ENCODE peak calls at places on chromosomes 16 and 17, in seven cellular contexts. One of them, this sample, is unnamed.
A peak's percentile ranks its signal among the peaks of the same experiment; 100 is the strongest.

GRCh38 chr16:67470314-67470713 is 10.6 kb downstream of the ATP6V0D1 start:
- DNase-seq in MM.1S: no peak
- DNase-seq in thoracic aorta: no peak
- DNase-seq in keratinocyte: no peak
- DNase-seq in adipocyte: no peak
- DNase-seq in effector memory CD4-positive, alpha-beta T cell: no peak
- DNase-seq in mucosa of descending colon: no peak
- DNase-seq in this sample: peak; percentile 32

GRCh38 chr16:3214904-3215600 is 19.9 kb downstream of the ZNF200 start:
- DNase-seq in thoracic aorta: no peak
- DNase-seq in mucosa of descending colon: no peak
- DNase-seq in adipocyte: no peak
- DNase-seq in effector memory CD4-positive, alpha-beta T cell: peak; percentile 11
- DNase-seq in MM.1S: peak; percentile 57
- DNase-seq in keratinocyte: no peak
- DNase-seq in this sample: no peak

GRCh38 chr16:14486520-14487303 is 143.3 kb downstream of the PARN start:
- DNase-seq in mucosa of descending colon: no peak
- DNase-seq in thoracic aorta: peak; percentile 76
- DNase-seq in effector memory CD4-positive, alpha-beta T cell: no peak
- DNase-seq in MM.1S: no peak
- DNase-seq in adipocyte: peak; percentile 95
- DNase-seq in keratinocyte: peak; percentile 53
- DNase-seq in this sample: peak; percentile 88

GRCh38 chr16:4261557-4262172 is 11.2 kb downstream of the TFAP4 start:
- DNase-seq in MM.1S: no peak
- DNase-seq in mucosa of descending colon: peak; percentile 58
- DNase-seq in effector memory CD4-positive, alpha-beta T cell: no peak
- DNase-seq in adipocyte: no peak
- DNase-seq in thoracic aorta: no peak
- DNase-seq in keratinocyte: no peak
- DNase-seq in this sample: peak; percentile 36

GRCh38 chr16:12535535-12536411 is 267.9 kb downstream of the CPPED1 start:
- DNase-seq in adipocyte: no peak
- DNase-seq in MM.1S: no peak
- DNase-seq in effector memory CD4-positive, alpha-beta T cell: no peak
- DNase-seq in thoracic aorta: no peak
- DNase-seq in mucosa of descending colon: no peak
- DNase-seq in keratinocyte: no peak
- DNase-seq in this sample: no peak

GRCh38 chr17:3913531-3914318 is 2.5 kb downstream of the P2RX1 start:
- DNase-seq in keratinocyte: no peak
- DNase-seq in adipocyte: peak; percentile 85
- DNase-seq in thoracic aorta: no peak
- DNase-seq in mucosa of descending colon: peak; percentile 90
- DNase-seq in effector memory CD4-positive, alpha-beta T cell: peak; percentile 69
- DNase-seq in MM.1S: peak; percentile 83
- DNase-seq in this sample: peak; percentile 82

GRCh38 chr16:27729516-27730304 is 179.8 kb downstream of the KATNIP start:
- DNase-seq in adipocyte: no peak
- DNase-seq in thoracic aorta: no peak
- DNase-seq in MM.1S: no peak
- DNase-seq in effector memory CD4-positive, alpha-beta T cell: no peak
- DNase-seq in keratinocyte: no peak
- DNase-seq in mucosa of descending colon: no peak
- DNase-seq in this sample: no peak

GRCh38 chr16:74035816-74036215 is 260.8 kb upstream of the PSMD7 start:
- DNase-seq in thoracic aorta: no peak
- DNase-seq in mucosa of descending colon: no peak
- DNase-seq in adipocyte: no peak
- DNase-seq in effector memory CD4-positive, alpha-beta T cell: no peak
- DNase-seq in keratinocyte: no peak
- DNase-seq in MM.1S: no peak
- DNase-seq in this sample: no peak

GRCh38 chr16:29146266-29146665 is 161.4 kb downstream of the LAT start:
- DNase-seq in keratinocyte: no peak
- DNase-seq in adipocyte: no peak
- DNase-seq in mucosa of descending colon: no peak
- DNase-seq in effector memory CD4-positive, alpha-beta T cell: no peak
- DNase-seq in thoracic aorta: no peak
- DNase-seq in MM.1S: no peak
- DNase-seq in this sample: no peak

GRCh38 chr17:14337596-14338079 is 36.8 kb downstream of the HS3ST3B1 start:
- DNase-seq in effector memory CD4-positive, alpha-beta T cell: no peak
- DNase-seq in adipocyte: no peak
- DNase-seq in thoracic aorta: no peak
- DNase-seq in MM.1S: no peak
- DNase-seq in mucosa of descending colon: no peak
- DNase-seq in keratinocyte: no peak
- DNase-seq in this sample: no peak

GRCh38 chr16:48536600-48537200 is 73.3 kb downstream of the N4BP1 start:
- DNase-seq in keratinocyte: no peak
- DNase-seq in thoracic aorta: no peak
- DNase-seq in adipocyte: no peak
- DNase-seq in mucosa of descending colon: no peak
- DNase-seq in effector memory CD4-positive, alpha-beta T cell: no peak
- DNase-seq in MM.1S: no peak
- DNase-seq in this sample: no peak

GRCh38 chr17:13995856-13996635 is 73.3 kb upstream of the COX10 start:
- DNase-seq in keratinocyte: no peak
- DNase-seq in MM.1S: no peak
- DNase-seq in adipocyte: peak; percentile 9
- DNase-seq in mucosa of descending colon: no peak
- DNase-seq in thoracic aorta: no peak
- DNase-seq in effector memory CD4-positive, alpha-beta T cell: no peak
- DNase-seq in this sample: no peak

GRCh38 chr17:72687941-72688340 is 404.5 kb downstream of the SLC39A11 start:
- DNase-seq in adipocyte: no peak
- DNase-seq in effector memory CD4-positive, alpha-beta T cell: no peak
- DNase-seq in keratinocyte: no peak
- DNase-seq in MM.1S: no peak
- DNase-seq in mucosa of descending colon: no peak
- DNase-seq in thoracic aorta: no peak
- DNase-seq in this sample: no peak

GRCh38 chr17:47694018-47694817 is at the start of gene TBKBP1:
- DNase-seq in mucosa of descending colon: peak; percentile 74
- DNase-seq in effector memory CD4-positive, alpha-beta T cell: peak; percentile 37
- DNase-seq in adipocyte: peak; percentile 81
- DNase-seq in keratinocyte: no peak
- DNase-seq in thoracic aorta: no peak
- DNase-seq in MM.1S: no peak
- DNase-seq in this sample: peak; percentile 26

GRCh38 chr16:15996432-15997109 is 47.2 kb downstream of the ABCC1 start:
- DNase-seq in effector memory CD4-positive, alpha-beta T cell: no peak
- DNase-seq in keratinocyte: no peak
- DNase-seq in mucosa of descending colon: no peak
- DNase-seq in adipocyte: peak; percentile 71
- DNase-seq in MM.1S: no peak
- DNase-seq in thoracic aorta: no peak
- DNase-seq in this sample: peak; percentile 32

GRCh38 chr17:5975651-5976050 is 94.5 kb upstream of the WSCD1 start:
- DNase-seq in thoracic aorta: no peak
- DNase-seq in mucosa of descending colon: no peak
- DNase-seq in adipocyte: no peak
- DNase-seq in effector memory CD4-positive, alpha-beta T cell: no peak
- DNase-seq in keratinocyte: no peak
- DNase-seq in MM.1S: no peak
- DNase-seq in this sample: no peak

GRCh38 chr17:67095803-67096202 is 51.4 kb downstream of the CACNG1 start:
- DNase-seq in mucosa of descending colon: no peak
- DNase-seq in keratinocyte: no peak
- DNase-seq in effector memory CD4-positive, alpha-beta T cell: no peak
- DNase-seq in thoracic aorta: no peak
- DNase-seq in MM.1S: no peak
- DNase-seq in adipocyte: no peak
- DNase-seq in this sample: no peak

GRCh38 chr17:10103712-10104111 is 94.7 kb downstream of the GAS7 start:
- DNase-seq in keratinocyte: no peak
- DNase-seq in thoracic aorta: no peak
- DNase-seq in mucosa of descending colon: no peak
- DNase-seq in MM.1S: no peak
- DNase-seq in adipocyte: no peak
- DNase-seq in effector memory CD4-positive, alpha-beta T cell: no peak
- DNase-seq in this sample: no peak
- H3K4me1 ChIP-seq in keratinocyte: peaks cover 12% of the 10 kb centered on the region
- H3K4me1 ChIP-seq in thoracic aorta: no peaks in the 10 kb centered on the region
- H3K4me1 ChIP-seq in mucosa of descending colon: no peaks in the 10 kb centered on the region
- H3K4me1 ChIP-seq in MM.1S: no peaks in the 10 kb centered on the region
- H3K4me1 ChIP-seq in adipocyte: peaks cover 23% of the 10 kb centered on the region
- H3K4me1 ChIP-seq in effector memory CD4-positive, alpha-beta T cell: no peaks in the 10 kb centered on the region
- H3K4me1 ChIP-seq in this sample: no peaks in the 10 kb centered on the region

DNA sequence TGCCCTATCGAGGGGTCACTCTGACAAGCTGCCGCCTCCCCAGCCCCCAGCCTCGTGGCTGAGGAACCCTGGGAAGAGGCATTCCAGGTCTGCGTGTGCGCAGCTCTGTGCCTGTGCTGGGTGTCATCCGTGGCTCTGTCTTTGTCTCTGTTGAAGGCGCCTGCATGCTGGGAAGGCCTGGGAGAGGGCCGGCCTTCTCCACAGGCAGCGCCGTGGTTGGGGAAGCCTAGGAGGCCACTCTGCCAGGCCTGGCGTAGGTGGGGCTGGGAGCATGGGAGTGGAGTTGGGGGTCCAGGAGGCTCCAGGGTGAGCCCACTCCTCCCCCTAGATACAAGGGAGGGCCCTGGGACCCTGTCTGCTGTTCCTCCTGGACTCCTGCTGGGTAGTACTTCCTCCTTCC is 3.3 kb downstream of the NHERF2 start:
- DNase-seq in MM.1S: no peak
- DNase-seq in mucosa of descending colon: no peak
- DNase-seq in keratinocyte: no peak
- DNase-seq in thoracic aorta: no peak
- DNase-seq in effector memory CD4-positive, alpha-beta T cell: no peak
- DNase-seq in adipocyte: no peak
- DNase-seq in this sample: no peak
- H3K4me1 ChIP-seq in MM.1S: peaks cover 4% of the 10 kb centered on the region
- H3K4me1 ChIP-seq in mucosa of descending colon: peaks cover 10% of the 10 kb centered on the region
- H3K4me1 ChIP-seq in keratinocyte: peaks cover 15% of the 10 kb centered on the region
- H3K4me1 ChIP-seq in thoracic aorta: peaks cover 61% of the 10 kb centered on the region
- H3K4me1 ChIP-seq in effector memory CD4-positive, alpha-beta T cell: peaks cover 7% of the 10 kb centered on the region
- H3K4me1 ChIP-seq in adipocyte: peaks cover 27% of the 10 kb centered on the region
- H3K4me1 ChIP-seq in this sample: no peaks in the 10 kb centered on the region

DNA sequence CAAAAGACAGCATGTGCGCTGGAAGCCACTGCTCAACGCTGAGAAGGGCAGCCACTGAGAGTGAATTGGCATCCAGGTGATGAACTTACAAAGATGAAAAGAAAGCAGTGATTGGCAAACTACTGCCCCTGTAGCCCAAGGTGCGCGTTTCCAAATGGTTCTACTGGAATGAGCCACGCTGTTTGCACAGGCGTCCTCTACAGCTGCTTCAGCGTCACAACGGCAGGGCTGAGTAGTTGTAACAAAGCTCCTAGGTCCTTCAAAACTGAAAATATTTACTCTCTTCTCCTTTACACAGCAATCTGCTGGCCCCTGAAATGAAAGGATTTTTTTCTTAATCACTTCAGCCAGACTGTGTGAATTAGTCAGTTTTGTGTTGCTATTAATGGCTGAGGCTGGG is 107.3 kb upstream of the FOXF1 start:
- DNase-seq in thoracic aorta: no peak
- DNase-seq in keratinocyte: no peak
- DNase-seq in MM.1S: no peak
- DNase-seq in effector memory CD4-positive, alpha-beta T cell: no peak
- DNase-seq in mucosa of descending colon: no peak
- DNase-seq in adipocyte: no peak
- DNase-seq in this sample: no peak
- H3K4me1 ChIP-seq in thoracic aorta: no peaks in the 10 kb centered on the region
- H3K4me1 ChIP-seq in keratinocyte: no peaks in the 10 kb centered on the region
- H3K4me1 ChIP-seq in MM.1S: no peaks in the 10 kb centered on the region
- H3K4me1 ChIP-seq in effector memory CD4-positive, alpha-beta T cell: no peaks in the 10 kb centered on the region
- H3K4me1 ChIP-seq in mucosa of descending colon: no peaks in the 10 kb centered on the region
- H3K4me1 ChIP-seq in adipocyte: no peaks in the 10 kb centered on the region
- H3K4me1 ChIP-seq in this sample: no peaks in the 10 kb centered on the region

DNA sequence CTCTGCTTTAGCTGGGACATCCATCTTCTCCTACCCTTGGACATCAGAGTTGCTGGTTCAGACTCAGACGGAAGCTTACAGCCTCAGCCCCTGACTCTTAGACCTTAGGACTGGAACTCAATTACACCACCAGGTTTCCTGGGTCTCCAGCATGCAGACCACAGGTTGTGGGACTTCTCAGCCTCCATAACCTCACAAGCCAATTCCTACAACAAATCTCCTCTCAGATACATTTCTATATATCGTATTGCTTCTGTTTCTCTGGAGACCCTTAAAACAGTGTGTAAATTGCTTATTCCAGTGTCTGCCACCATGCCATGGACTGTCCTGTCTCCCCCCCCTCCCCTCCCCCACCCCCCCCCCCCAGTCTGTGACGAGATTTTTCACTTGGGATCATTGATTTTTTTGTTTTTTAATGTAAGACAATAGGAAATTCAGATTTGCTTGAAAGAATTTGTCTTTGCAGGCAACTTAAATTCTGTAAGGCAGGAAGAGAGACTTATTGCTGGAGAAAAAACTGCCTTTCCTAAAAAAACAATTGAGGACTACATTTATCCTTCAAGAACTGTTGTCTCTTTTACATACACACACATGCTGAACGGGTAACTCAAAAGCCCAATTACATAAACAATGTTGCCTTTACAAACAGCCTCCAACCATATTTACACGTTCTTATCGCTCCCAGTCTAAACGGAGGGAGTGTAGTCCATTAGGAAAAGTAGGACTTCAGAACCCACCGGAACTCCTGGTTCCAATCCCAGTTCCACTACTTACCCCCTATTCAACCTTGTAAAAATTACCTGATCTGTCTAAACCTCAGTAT is 39.9 kb downstream of the TEKT5 start:
- DNase-seq in effector memory CD4-positive, alpha-beta T cell: no peak
- DNase-seq in mucosa of descending colon: no peak
- DNase-seq in thoracic aorta: no peak
- DNase-seq in MM.1S: no peak
- DNase-seq in keratinocyte: no peak
- DNase-seq in adipocyte: no peak
- DNase-seq in this sample: no peak
- H3K4me1 ChIP-seq in effector memory CD4-positive, alpha-beta T cell: no peaks in the 10 kb centered on the region
- H3K4me1 ChIP-seq in mucosa of descending colon: peaks cover 5% of the 10 kb centered on the region
- H3K4me1 ChIP-seq in thoracic aorta: no peaks in the 10 kb centered on the region
- H3K4me1 ChIP-seq in MM.1S: no peaks in the 10 kb centered on the region
- H3K4me1 ChIP-seq in keratinocyte: peaks cover 13% of the 10 kb centered on the region
- H3K4me1 ChIP-seq in adipocyte: peaks cover 3% of the 10 kb centered on the region
- H3K4me1 ChIP-seq in this sample: no peaks in the 10 kb centered on the region

GRCh38 chr17:7010523-7010922 is 1.9 kb upstream of the RNASEK start:
- DNase-seq in keratinocyte: no peak
- DNase-seq in effector memory CD4-positive, alpha-beta T cell: no peak
- DNase-seq in thoracic aorta: no peak
- DNase-seq in mucosa of descending colon: no peak
- DNase-seq in adipocyte: no peak
- DNase-seq in MM.1S: no peak
- DNase-seq in this sample: no peak
- H3K4me1 ChIP-seq in keratinocyte: peaks cover 23% of the 10 kb centered on the region
- H3K4me1 ChIP-seq in effector memory CD4-positive, alpha-beta T cell: peaks cover 28% of the 10 kb centered on the region
- H3K4me1 ChIP-seq in thoracic aorta: peaks cover 41% of the 10 kb centered on the region
- H3K4me1 ChIP-seq in mucosa of descending colon: peaks cover 24% of the 10 kb centered on the region
- H3K4me1 ChIP-seq in adipocyte: peaks cover 25% of the 10 kb centered on the region
- H3K4me1 ChIP-seq in MM.1S: peaks cover 10% of the 10 kb centered on the region
- H3K4me1 ChIP-seq in this sample: peaks cover 9% of the 10 kb centered on the region

GRCh38 chr17:40442392-40443195 is 656 bp upstream of the IGFBP4 start:
- DNase-seq in keratinocyte: no peak
- DNase-seq in adipocyte: peak; percentile 52
- DNase-seq in thoracic aorta: no peak
- DNase-seq in mucosa of descending colon: peak; percentile 66
- DNase-seq in effector memory CD4-positive, alpha-beta T cell: no peak
- DNase-seq in MM.1S: no peak
- DNase-seq in this sample: peak; percentile 55
- H3K4me1 ChIP-seq in keratinocyte: peaks cover 6% of the 10 kb centered on the region
- H3K4me1 ChIP-seq in adipocyte: peaks cover 21% of the 10 kb centered on the region
- H3K4me1 ChIP-seq in thoracic aorta: peaks cover 49% of the 10 kb centered on the region
- H3K4me1 ChIP-seq in mucosa of descending colon: peaks cover 26% of the 10 kb centered on the region
- H3K4me1 ChIP-seq in effector memory CD4-positive, alpha-beta T cell: peaks cover 14% of the 10 kb centered on the region
- H3K4me1 ChIP-seq in MM.1S: peaks cover 17% of the 10 kb centered on the region
- H3K4me1 ChIP-seq in this sample: peaks cover 9% of the 10 kb centered on the region

This sample was measured in colonic mucosa.